ENCODE peak calls at places on chromosomes 3 and 15, in seven cellular contexts. N is AML-193; F is HCEC 1CT; M is RPMI8226; L is GM03348; R is prostate gland; B is activated CD4-positive, alpha-beta T cell treated with anti-CD3 and anti-CD28 coated beads for 36 hours. Q is an unnamed sample.

GRCh38 chr3:86991482-86991815 is 500 bp upstream of the VGLL3 start:
- DNase-seq in N (no peak), F (no peak), M (no peak), L (no peak), R (no peak), B (no peak), Q (no peak)

GRCh38 chr3:14784087-14784596 is 34.6 kb upstream of the FGD5 start:
- DNase-seq in N (no peak), F (no peak), M (no peak), L (no peak), R (no peak), B (no peak), Q (no peak)

GRCh38 chr3:149662240-149662887 is 4.5 kb upstream of the WWTR1 start:
- DNase-seq in N (no peak), F (peak), M (no peak), L (no peak), R (no peak), B (no peak), Q (no peak)

GRCh38 chr15:35243758-35244157 is 158.7 kb upstream of the NANOGP8 start:
- DNase-seq in N (no peak), F (peak), M (no peak), L (peak), R (no peak), B (no peak), Q (no peak)

GRCh38 chr15:94070341-94071275 is 160.8 kb upstream of the MCTP2 start:
- DNase-seq in N (no peak), F (no peak), M (peak), L (peak), R (peak), B (no peak), Q (no peak)

GRCh38 chr15:68078365-68078764 is 24.2 kb downstream of the PIAS1 start:
- DNase-seq in N (no peak), F (no peak), M (no peak), L (no peak), R (no peak), B (no peak), Q (no peak)

GRCh38 chr15:82414536-82415191 is 15.0 kb upstream of the GOLGA6L9 start:
- DNase-seq in N (no peak), F (no peak), M (no peak), L (no peak), R (no peak), B (no peak), Q (no peak)

GRCh38 chr3:126350502-126351085 is 6.6 kb downstream of the KLF15 start:
- DNase-seq in N (no peak), F (no peak), M (no peak), L (no peak), R (no peak), B (no peak), Q (peak)

GRCh38 chr3:156865732-156866131 is 39.6 kb downstream of the LEKR1 start:
- DNase-seq in N (no peak), F (peak), M (no peak), L (no peak), R (no peak), B (no peak), Q (no peak)

GRCh38 chr15:39534996-39535395 is 45.9 kb upstream of the THBS1 start:
- DNase-seq in N (no peak), F (no peak), M (no peak), L (no peak), R (peak), B (no peak), Q (no peak)

GRCh38 chr3:187765342-187765741 is 20.1 kb upstream of the BCL6 start:
- DNase-seq in N (no peak), F (peak), M (no peak), L (peak), R (no peak), B (no peak), Q (no peak)

GRCh38 chr15:72782274-72782992 is 1.1 kb downstream of the ADPGK start:
- DNase-seq in N (no peak), F (no peak), M (peak), L (peak), R (no peak), B (peak), Q (no peak)

GRCh38 chr3:69716119-69716518 is 23.1 kb upstream of the MITF start:
- DNase-seq in N (no peak), F (no peak), M (no peak), L (no peak), R (no peak), B (no peak), Q (no peak)